ENCODE peak calls at places on chromosomes 3 and 15, in six cellular contexts. One of them, this sample, is unnamed.
A peak's percentile ranks its signal among the peaks of the same experiment; 100 is the strongest.

GRCh38 chr3:59374812-59375211 is 325.0 kb upstream of the CFAP20DC start:
- DNase-seq in GM23248: no peak
- DNase-seq in tibial artery: no peak
- DNase-seq in cardiac muscle cell: no peak
- DNase-seq in H9: no peak
- DNase-seq in PC-3: no peak
- DNase-seq in this sample: no peak

GRCh38 chr15:56149071-56149470 is 94.6 kb downstream of the RFX7 start:
- DNase-seq in GM23248: peak; percentile 7
- DNase-seq in tibial artery: no peak
- DNase-seq in cardiac muscle cell: no peak
- DNase-seq in H9: no peak
- DNase-seq in PC-3: no peak
- DNase-seq in this sample: no peak

GRCh38 chr15:66654718-66655375 is 47.2 kb upstream of the SMAD6 start:
- DNase-seq in GM23248: peak; percentile 40
- DNase-seq in tibial artery: no peak
- DNase-seq in cardiac muscle cell: peak; percentile 49
- DNase-seq in H9: no peak
- DNase-seq in PC-3: no peak
- DNase-seq in this sample: no peak

GRCh38 chr15:100596792-100597191 is 5.2 kb downstream of the LINS1 start:
- DNase-seq in GM23248: no peak
- DNase-seq in tibial artery: no peak
- DNase-seq in cardiac muscle cell: no peak
- DNase-seq in H9: no peak
- DNase-seq in PC-3: no peak
- DNase-seq in this sample: peak; percentile 71

GRCh38 chr15:48330855-48331795 is at the start of gene DUT:
- DNase-seq in GM23248: peak; percentile 92
- DNase-seq in tibial artery: peak; percentile 86
- DNase-seq in cardiac muscle cell: peak; percentile 91
- DNase-seq in H9: peak; percentile 75
- DNase-seq in PC-3: peak; percentile 72
- DNase-seq in this sample: peak; percentile 65

GRCh38 chr3:173599673-173600072 is 202.1 kb downstream of the NLGN1 start:
- DNase-seq in GM23248: peak; percentile 46
- DNase-seq in tibial artery: no peak
- DNase-seq in cardiac muscle cell: no peak
- DNase-seq in H9: no peak
- DNase-seq in PC-3: peak; percentile 51
- DNase-seq in this sample: no peak

GRCh38 chr3:60216462-60216861 is 1034.8 kb downstream of the FHIT start:
- DNase-seq in GM23248: no peak
- DNase-seq in tibial artery: no peak
- DNase-seq in cardiac muscle cell: no peak
- DNase-seq in H9: no peak
- DNase-seq in PC-3: no peak
- DNase-seq in this sample: no peak

GRCh38 chr3:40258064-40258463 is 51.4 kb upstream of the EIF1B start:
- DNase-seq in GM23248: no peak
- DNase-seq in tibial artery: no peak
- DNase-seq in cardiac muscle cell: no peak
- DNase-seq in H9: no peak
- DNase-seq in PC-3: no peak
- DNase-seq in this sample: no peak

GRCh38 chr3:111733856-111734255 is 125.2 kb upstream of the PHLDB2 start:
- DNase-seq in GM23248: no peak
- DNase-seq in tibial artery: no peak
- DNase-seq in cardiac muscle cell: no peak
- DNase-seq in H9: no peak
- DNase-seq in PC-3: no peak
- DNase-seq in this sample: no peak

GRCh38 chr3:129591932-129592331 is 14.5 kb downstream of the PLXND1 start:
- DNase-seq in GM23248: no peak
- DNase-seq in tibial artery: no peak
- DNase-seq in cardiac muscle cell: no peak
- DNase-seq in H9: no peak
- DNase-seq in PC-3: no peak
- DNase-seq in this sample: no peak

GRCh38 chr15:78306176-78306774 is 6.9 kb upstream of the SKIC8 start:
- DNase-seq in GM23248: peak; percentile 77
- DNase-seq in tibial artery: no peak
- DNase-seq in cardiac muscle cell: no peak
- DNase-seq in H9: no peak
- DNase-seq in PC-3: peak; percentile 33
- DNase-seq in this sample: no peak

GRCh38 chr3:19972056-19972455 is 25.2 kb downstream of the RAB5A start:
- DNase-seq in GM23248: peak; percentile 46
- DNase-seq in tibial artery: no peak
- DNase-seq in cardiac muscle cell: no peak
- DNase-seq in H9: no peak
- DNase-seq in PC-3: peak; percentile 95
- DNase-seq in this sample: no peak

GRCh38 chr15:60840703-60841411 is 361.9 kb upstream of the ICE2 start:
- DNase-seq in GM23248: no peak
- DNase-seq in tibial artery: no peak
- DNase-seq in cardiac muscle cell: peak; percentile 6
- DNase-seq in H9: no peak
- DNase-seq in PC-3: no peak
- DNase-seq in this sample: peak; percentile 39

GRCh38 chr15:73965094-73965729 is 26.9 kb downstream of the STOML1 start:
- DNase-seq in GM23248: peak; percentile 27
- DNase-seq in tibial artery: no peak
- DNase-seq in cardiac muscle cell: peak; percentile 48
- DNase-seq in H9: peak; percentile 67
- DNase-seq in PC-3: no peak
- DNase-seq in this sample: no peak

GRCh38 chr3:153503873-153504272 is 341.8 kb downstream of the RAP2B start:
- DNase-seq in GM23248: peak; percentile 49
- DNase-seq in tibial artery: no peak
- DNase-seq in cardiac muscle cell: no peak
- DNase-seq in H9: no peak
- DNase-seq in PC-3: peak; percentile 67
- DNase-seq in this sample: no peak

DNA sequence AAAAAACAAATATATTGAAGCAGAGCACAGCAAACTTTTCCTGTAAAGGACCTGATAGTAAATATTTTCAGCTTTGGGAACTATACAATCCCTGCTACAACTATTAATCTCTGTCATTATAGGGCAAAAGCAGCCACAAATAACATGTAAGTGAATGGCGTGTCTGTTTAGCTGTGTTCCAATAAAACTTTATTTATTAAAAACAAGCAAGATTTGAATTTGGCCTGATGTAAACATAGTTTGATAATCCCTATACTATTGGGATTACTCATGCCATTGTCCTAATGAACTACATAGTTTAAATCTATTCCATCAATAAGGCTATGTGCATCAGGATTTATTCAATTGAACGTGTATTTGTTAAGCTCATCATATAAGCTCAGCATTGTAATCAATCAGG is 286.8 kb upstream of the CNTN6 start:
- DNase-seq in GM23248: no peak
- DNase-seq in tibial artery: no peak
- DNase-seq in cardiac muscle cell: no peak
- DNase-seq in H9: no peak
- DNase-seq in PC-3: no peak
- DNase-seq in this sample: no peak
- H3K9me3 ChIP-seq in GM23248: no peaks in the 10 kb centered on the region
- H3K9me3 ChIP-seq in tibial artery: no peaks in the 10 kb centered on the region
- H3K9me3 ChIP-seq in cardiac muscle cell: no peaks in the 10 kb centered on the region
- H3K9me3 ChIP-seq in H9: no peaks in the 10 kb centered on the region
- H3K9me3 ChIP-seq in PC-3: peaks cover 17% of the 10 kb centered on the region
- H3K9me3 ChIP-seq in this sample: peaks cover 2% of the 10 kb centered on the region

GRCh38 chr3:31823184-31823583 is 157.9 kb downstream of the OSBPL10 start:
- DNase-seq in GM23248: no peak
- DNase-seq in tibial artery: no peak
- DNase-seq in cardiac muscle cell: no peak
- DNase-seq in H9: no peak
- DNase-seq in PC-3: peak; percentile 72
- DNase-seq in this sample: no peak
- H3K9me3 ChIP-seq in GM23248: no peaks in the 10 kb centered on the region
- H3K9me3 ChIP-seq in tibial artery: no peaks in the 10 kb centered on the region
- H3K9me3 ChIP-seq in cardiac muscle cell: no peaks in the 10 kb centered on the region
- H3K9me3 ChIP-seq in H9: no peaks in the 10 kb centered on the region
- H3K9me3 ChIP-seq in PC-3: no peaks in the 10 kb centered on the region
- H3K9me3 ChIP-seq in this sample: no peaks in the 10 kb centered on the region

DNA sequence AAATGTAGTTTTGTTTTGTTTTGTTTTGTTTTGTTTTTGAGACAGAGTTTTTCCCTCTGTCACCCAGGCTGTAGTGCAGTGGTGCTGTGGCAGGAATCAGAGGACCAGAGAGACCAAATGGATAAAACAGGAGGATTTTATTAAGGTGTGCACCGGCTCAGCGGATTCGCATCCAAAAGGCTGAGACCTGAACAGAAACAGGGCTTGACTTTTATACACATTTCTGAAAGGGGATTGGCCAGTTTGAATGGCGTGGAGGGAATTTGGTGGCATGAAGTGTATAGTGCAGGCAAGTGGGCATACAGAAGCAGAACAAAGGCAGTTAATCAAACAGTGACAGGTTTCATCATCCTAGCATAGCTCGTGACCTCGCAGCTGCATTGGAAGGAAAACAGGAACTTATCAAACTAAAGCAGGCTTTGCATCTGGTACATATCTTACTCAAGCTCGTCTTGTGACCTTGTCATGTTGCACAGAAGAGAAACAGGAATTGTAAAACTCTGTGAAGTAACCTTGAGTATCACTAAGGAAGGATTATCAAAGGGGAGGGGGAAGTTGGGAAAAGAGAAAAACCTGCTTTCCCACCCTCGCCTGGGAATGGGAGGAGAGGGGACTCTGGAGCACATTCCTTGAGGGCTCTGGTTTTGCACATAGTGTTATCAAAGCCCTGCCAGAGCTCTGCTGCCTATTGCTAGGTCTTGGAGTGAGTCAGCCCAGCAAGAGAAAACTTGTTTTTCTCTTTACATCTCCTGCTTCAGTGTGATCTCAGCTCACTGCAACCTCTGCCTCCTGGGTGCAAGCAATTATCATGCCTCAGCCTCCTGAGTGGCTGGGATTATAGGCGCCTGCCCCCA is 38.5 kb downstream of the C3orf62 start:
- DNase-seq in GM23248: peak; percentile 42
- DNase-seq in tibial artery: peak; percentile 78
- DNase-seq in cardiac muscle cell: peak; percentile 20
- DNase-seq in H9: no peak
- DNase-seq in PC-3: peak; percentile 23
- DNase-seq in this sample: no peak
- H3K9me3 ChIP-seq in GM23248: no peaks in the 10 kb centered on the region
- H3K9me3 ChIP-seq in tibial artery: peaks cover 4% of the 10 kb centered on the region
- H3K9me3 ChIP-seq in cardiac muscle cell: no peaks in the 10 kb centered on the region
- H3K9me3 ChIP-seq in H9: peaks cover 9% of the 10 kb centered on the region
- H3K9me3 ChIP-seq in PC-3: peaks cover 16% of the 10 kb centered on the region
- H3K9me3 ChIP-seq in this sample: peaks cover 3% of the 10 kb centered on the region

DNA sequence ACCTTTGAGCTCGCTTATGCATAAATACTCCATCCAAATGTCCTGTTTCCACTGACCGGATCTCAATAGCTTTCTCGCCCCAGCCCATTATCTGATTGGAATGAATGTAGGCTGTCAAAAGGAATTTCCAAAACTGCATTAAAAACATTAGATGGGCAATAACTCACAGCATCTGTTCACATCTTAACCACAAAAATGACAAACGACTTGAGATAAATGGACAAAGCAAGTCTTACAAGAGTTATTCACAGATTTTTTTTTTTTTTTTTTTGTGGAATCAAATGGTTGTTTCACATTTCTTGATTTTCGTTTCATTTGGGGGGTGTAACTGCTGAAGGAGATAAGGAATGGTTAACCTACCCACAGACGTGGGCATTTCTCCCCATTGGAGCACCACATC is 39.7 kb upstream of the SLC2A2 start:
- DNase-seq in GM23248: no peak
- DNase-seq in tibial artery: no peak
- DNase-seq in cardiac muscle cell: no peak
- DNase-seq in H9: no peak
- DNase-seq in PC-3: no peak
- DNase-seq in this sample: no peak
- H3K9me3 ChIP-seq in GM23248: no peaks in the 10 kb centered on the region
- H3K9me3 ChIP-seq in tibial artery: no peaks in the 10 kb centered on the region
- H3K9me3 ChIP-seq in cardiac muscle cell: no peaks in the 10 kb centered on the region
- H3K9me3 ChIP-seq in H9: no peaks in the 10 kb centered on the region
- H3K9me3 ChIP-seq in PC-3: no peaks in the 10 kb centered on the region
- H3K9me3 ChIP-seq in this sample: no peaks in the 10 kb centered on the region

DNA sequence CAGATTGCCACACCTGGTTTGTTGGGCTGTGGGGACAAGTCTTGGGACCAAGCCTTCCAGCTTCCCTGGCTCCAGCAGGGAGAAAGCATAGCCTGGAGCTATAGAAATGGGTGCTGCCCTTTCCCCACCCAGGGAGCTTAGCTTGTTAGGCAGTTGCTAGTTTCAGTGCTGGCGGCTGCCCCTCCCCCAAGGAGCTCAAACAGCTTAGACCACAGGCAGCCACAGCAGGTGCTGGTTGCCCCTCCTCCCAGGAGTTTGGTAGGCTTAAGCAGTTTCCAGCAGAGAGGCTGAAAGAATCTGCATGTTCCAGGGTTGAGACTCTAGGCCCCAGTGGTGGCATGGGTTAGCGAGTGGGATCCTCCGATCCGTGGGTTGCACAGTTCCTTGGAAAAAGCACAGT is 889.7 kb downstream of the IGSF11 start:
- DNase-seq in GM23248: no peak
- DNase-seq in tibial artery: peak; percentile 15
- DNase-seq in cardiac muscle cell: no peak
- DNase-seq in H9: no peak
- DNase-seq in PC-3: no peak
- DNase-seq in this sample: no peak
- H3K9me3 ChIP-seq in GM23248: no peaks in the 10 kb centered on the region
- H3K9me3 ChIP-seq in tibial artery: no peaks in the 10 kb centered on the region
- H3K9me3 ChIP-seq in cardiac muscle cell: no peaks in the 10 kb centered on the region
- H3K9me3 ChIP-seq in H9: no peaks in the 10 kb centered on the region
- H3K9me3 ChIP-seq in PC-3: peaks cover 8% of the 10 kb centered on the region
- H3K9me3 ChIP-seq in this sample: no peaks in the 10 kb centered on the region

GRCh38 chr3:127196002-127196401 is 3.1 kb downstream of the PRR23E start:
- DNase-seq in GM23248: no peak
- DNase-seq in tibial artery: no peak
- DNase-seq in cardiac muscle cell: no peak
- DNase-seq in H9: no peak
- DNase-seq in PC-3: no peak
- DNase-seq in this sample: no peak
- H3K9me3 ChIP-seq in GM23248: no peaks in the 10 kb centered on the region
- H3K9me3 ChIP-seq in tibial artery: peaks cover under 1% of the 10 kb centered on the region
- H3K9me3 ChIP-seq in cardiac muscle cell: no peaks in the 10 kb centered on the region
- H3K9me3 ChIP-seq in H9: no peaks in the 10 kb centered on the region
- H3K9me3 ChIP-seq in PC-3: no peaks in the 10 kb centered on the region
- H3K9me3 ChIP-seq in this sample: no peaks in the 10 kb centered on the region

This sample was measured in T-helper 17 cell.